ENCODE peak calls at places on chromosomes 11 and 22, in eight cellular contexts. One of them, this sample, is unnamed.

GRCh38 chr11:61163714-61164609 is 2.7 kb upstream of the VPS37C start:
- DNase-seq in caudate nucleus: no peak
- DNase-seq in T-helper 1 cell: no peak
- DNase-seq in brain microvascular endothelial cell: no peak
- DNase-seq in astrocyte of the spinal cord: no peak
- DNase-seq in DMS 273 treated with DMSO at 0.1 percent for 48 hours: no peak
- DNase-seq in heart left ventricle: no peak
- DNase-seq in body of pancreas: no peak
- DNase-seq in this sample: no peak

GRCh38 chr11:45901646-45902045 is 5.4 kb downstream of the FREY1 start:
- DNase-seq in heart left ventricle: no peak
- DNase-seq in DMS 273 treated with DMSO at 0.1 percent for 48 hours: no peak
- DNase-seq in astrocyte of the spinal cord: no peak
- DNase-seq in body of pancreas: no peak
- DNase-seq in T-helper 1 cell: no peak
- DNase-seq in brain microvascular endothelial cell: no peak
- DNase-seq in caudate nucleus: peak
- DNase-seq in this sample: no peak

GRCh38 chr11:3160252-3161031 is 4.7 kb downstream of the OSBPL5 start:
- DNase-seq in caudate nucleus: peak
- DNase-seq in astrocyte of the spinal cord: peak
- DNase-seq in body of pancreas: peak
- DNase-seq in T-helper 1 cell: no peak
- DNase-seq in DMS 273 treated with DMSO at 0.1 percent for 48 hours: no peak
- DNase-seq in brain microvascular endothelial cell: peak
- DNase-seq in heart left ventricle: peak
- DNase-seq in this sample: peak

GRCh38 chr11:2524446-2525165 is 79.8 kb downstream of the KCNQ1 start:
- DNase-seq in DMS 273 treated with DMSO at 0.1 percent for 48 hours: no peak
- DNase-seq in T-helper 1 cell: no peak
- DNase-seq in body of pancreas: peak
- DNase-seq in brain microvascular endothelial cell: no peak
- DNase-seq in astrocyte of the spinal cord: no peak
- DNase-seq in caudate nucleus: no peak
- DNase-seq in heart left ventricle: peak
- DNase-seq in this sample: no peak

GRCh38 chr11:94650756-94651155 is 83.6 kb downstream of the PIWIL4 start:
- DNase-seq in T-helper 1 cell: no peak
- DNase-seq in DMS 273 treated with DMSO at 0.1 percent for 48 hours: no peak
- DNase-seq in body of pancreas: peak
- DNase-seq in astrocyte of the spinal cord: peak
- DNase-seq in brain microvascular endothelial cell: peak
- DNase-seq in heart left ventricle: peak
- DNase-seq in caudate nucleus: peak
- DNase-seq in this sample: no peak

GRCh38 chr22:44202261-44202789 is 21.6 kb downstream of the PARVG start:
- DNase-seq in DMS 273 treated with DMSO at 0.1 percent for 48 hours: no peak
- DNase-seq in heart left ventricle: no peak
- DNase-seq in brain microvascular endothelial cell: peak
- DNase-seq in T-helper 1 cell: no peak
- DNase-seq in astrocyte of the spinal cord: peak
- DNase-seq in caudate nucleus: no peak
- DNase-seq in body of pancreas: no peak
- DNase-seq in this sample: no peak

GRCh38 chr11:27013741-27014415 is 20.0 kb downstream of the FIBIN start:
- DNase-seq in caudate nucleus: no peak
- DNase-seq in heart left ventricle: no peak
- DNase-seq in T-helper 1 cell: no peak
- DNase-seq in astrocyte of the spinal cord: peak
- DNase-seq in body of pancreas: no peak
- DNase-seq in brain microvascular endothelial cell: peak
- DNase-seq in DMS 273 treated with DMSO at 0.1 percent for 48 hours: no peak
- DNase-seq in this sample: no peak

GRCh38 chr22:29300467-29300806 is 6.0 kb upstream of the GAS2L1 start:
- DNase-seq in DMS 273 treated with DMSO at 0.1 percent for 48 hours: no peak
- DNase-seq in astrocyte of the spinal cord: no peak
- DNase-seq in heart left ventricle: no peak
- DNase-seq in caudate nucleus: no peak
- DNase-seq in body of pancreas: no peak
- DNase-seq in T-helper 1 cell: no peak
- DNase-seq in brain microvascular endothelial cell: no peak
- DNase-seq in this sample: no peak

GRCh38 chr11:64419818-64420485 is 61.0 kb downstream of the RPS6KA4 start:
- DNase-seq in T-helper 1 cell: no peak
- DNase-seq in caudate nucleus: no peak
- DNase-seq in heart left ventricle: no peak
- DNase-seq in DMS 273 treated with DMSO at 0.1 percent for 48 hours: no peak
- DNase-seq in astrocyte of the spinal cord: peak
- DNase-seq in brain microvascular endothelial cell: peak
- DNase-seq in body of pancreas: no peak
- DNase-seq in this sample: no peak

GRCh38 chr22:20107951-20108756 is 7.8 kb upstream of the RANBP1 start:
- DNase-seq in heart left ventricle: peak
- DNase-seq in caudate nucleus: no peak
- DNase-seq in body of pancreas: no peak
- DNase-seq in T-helper 1 cell: no peak
- DNase-seq in brain microvascular endothelial cell: no peak
- DNase-seq in astrocyte of the spinal cord: no peak
- DNase-seq in DMS 273 treated with DMSO at 0.1 percent for 48 hours: no peak
- DNase-seq in this sample: no peak

GRCh38 chr11:10451399-10452116 is 3.5 kb upstream of the AMPD3 start:
- DNase-seq in heart left ventricle: no peak
- DNase-seq in brain microvascular endothelial cell: no peak
- DNase-seq in DMS 273 treated with DMSO at 0.1 percent for 48 hours: peak
- DNase-seq in body of pancreas: no peak
- DNase-seq in astrocyte of the spinal cord: no peak
- DNase-seq in caudate nucleus: no peak
- DNase-seq in T-helper 1 cell: no peak
- DNase-seq in this sample: no peak

GRCh38 chr11:15945726-15946125 is 410.6 kb downstream of the SOX6 start:
- DNase-seq in astrocyte of the spinal cord: no peak
- DNase-seq in T-helper 1 cell: no peak
- DNase-seq in caudate nucleus: no peak
- DNase-seq in body of pancreas: no peak
- DNase-seq in DMS 273 treated with DMSO at 0.1 percent for 48 hours: no peak
- DNase-seq in heart left ventricle: no peak
- DNase-seq in brain microvascular endothelial cell: no peak
- DNase-seq in this sample: no peak

GRCh38 chr11:117392979-117393378 is 65.3 kb downstream of the CEP164 start:
- DNase-seq in T-helper 1 cell: no peak
- DNase-seq in DMS 273 treated with DMSO at 0.1 percent for 48 hours: no peak
- DNase-seq in caudate nucleus: no peak
- DNase-seq in brain microvascular endothelial cell: no peak
- DNase-seq in body of pancreas: no peak
- DNase-seq in astrocyte of the spinal cord: no peak
- DNase-seq in heart left ventricle: no peak
- DNase-seq in this sample: no peak

GRCh38 chr22:37448521-37449150 is 21.4 kb upstream of the ELFN2 start:
- DNase-seq in body of pancreas: no peak
- DNase-seq in heart left ventricle: no peak
- DNase-seq in DMS 273 treated with DMSO at 0.1 percent for 48 hours: no peak
- DNase-seq in astrocyte of the spinal cord: no peak
- DNase-seq in caudate nucleus: no peak
- DNase-seq in T-helper 1 cell: no peak
- DNase-seq in brain microvascular endothelial cell: no peak
- DNase-seq in this sample: no peak

GRCh38 chr22:31616315-31616980 is 45.6 kb downstream of the PISD start:
- DNase-seq in T-helper 1 cell: no peak
- DNase-seq in astrocyte of the spinal cord: no peak
- DNase-seq in caudate nucleus: no peak
- DNase-seq in heart left ventricle: peak
- DNase-seq in body of pancreas: no peak
- DNase-seq in DMS 273 treated with DMSO at 0.1 percent for 48 hours: no peak
- DNase-seq in brain microvascular endothelial cell: no peak
- DNase-seq in this sample: no peak

GRCh38 chr11:10885703-10886363 is 28.0 kb upstream of the ZBED5 start:
- DNase-seq in caudate nucleus: no peak
- DNase-seq in heart left ventricle: no peak
- DNase-seq in astrocyte of the spinal cord: peak
- DNase-seq in body of pancreas: no peak
- DNase-seq in brain microvascular endothelial cell: peak
- DNase-seq in T-helper 1 cell: no peak
- DNase-seq in DMS 273 treated with DMSO at 0.1 percent for 48 hours: no peak
- DNase-seq in this sample: no peak

GRCh38 chr22:50676211-50676636 is 3.6 kb downstream of the SHANK3 start:
- DNase-seq in DMS 273 treated with DMSO at 0.1 percent for 48 hours: no peak
- DNase-seq in body of pancreas: no peak
- DNase-seq in heart left ventricle: no peak
- DNase-seq in caudate nucleus: no peak
- DNase-seq in astrocyte of the spinal cord: no peak
- DNase-seq in brain microvascular endothelial cell: no peak
- DNase-seq in T-helper 1 cell: no peak
- DNase-seq in this sample: no peak

GRCh38 chr11:89660234-89660633 is 49.9 kb upstream of the TRIM77 start:
- DNase-seq in astrocyte of the spinal cord: no peak
- DNase-seq in heart left ventricle: no peak
- DNase-seq in DMS 273 treated with DMSO at 0.1 percent for 48 hours: no peak
- DNase-seq in T-helper 1 cell: no peak
- DNase-seq in caudate nucleus: no peak
- DNase-seq in body of pancreas: no peak
- DNase-seq in brain microvascular endothelial cell: no peak
- DNase-seq in this sample: no peak

GRCh38 chr11:83819936-83820549 is 533.9 kb upstream of the CCDC90B start:
- DNase-seq in astrocyte of the spinal cord: peak
- DNase-seq in T-helper 1 cell: no peak
- DNase-seq in body of pancreas: peak
- DNase-seq in heart left ventricle: no peak
- DNase-seq in DMS 273 treated with DMSO at 0.1 percent for 48 hours: no peak
- DNase-seq in caudate nucleus: no peak
- DNase-seq in brain microvascular endothelial cell: peak
- DNase-seq in this sample: peak

GRCh38 chr11:132874638-132875037 is 657.7 kb downstream of the OPCML start:
- DNase-seq in caudate nucleus: no peak
- DNase-seq in heart left ventricle: no peak
- DNase-seq in T-helper 1 cell: no peak
- DNase-seq in brain microvascular endothelial cell: peak
- DNase-seq in astrocyte of the spinal cord: peak
- DNase-seq in DMS 273 treated with DMSO at 0.1 percent for 48 hours: no peak
- DNase-seq in body of pancreas: no peak
- DNase-seq in this sample: no peak

GRCh38 chr11:102345923-102346322 is 1.1 kb upstream of the BIRC2 start:
- DNase-seq in body of pancreas: no peak
- DNase-seq in heart left ventricle: no peak
- DNase-seq in DMS 273 treated with DMSO at 0.1 percent for 48 hours: no peak
- DNase-seq in brain microvascular endothelial cell: peak
- DNase-seq in caudate nucleus: no peak
- DNase-seq in T-helper 1 cell: no peak
- DNase-seq in astrocyte of the spinal cord: peak
- DNase-seq in this sample: peak

GRCh38 chr11:117822522-117823033 is 2.0 kb downstream of the FXYD2 start:
- DNase-seq in DMS 273 treated with DMSO at 0.1 percent for 48 hours: no peak
- DNase-seq in brain microvascular endothelial cell: no peak
- DNase-seq in body of pancreas: peak
- DNase-seq in caudate nucleus: no peak
- DNase-seq in heart left ventricle: no peak
- DNase-seq in T-helper 1 cell: no peak
- DNase-seq in astrocyte of the spinal cord: no peak
- DNase-seq in this sample: no peak

GRCh38 chr11:71331631-71332030 is 79.3 kb upstream of the SHANK2 start:
- DNase-seq in DMS 273 treated with DMSO at 0.1 percent for 48 hours: no peak
- DNase-seq in astrocyte of the spinal cord: no peak
- DNase-seq in caudate nucleus: no peak
- DNase-seq in brain microvascular endothelial cell: no peak
- DNase-seq in heart left ventricle: no peak
- DNase-seq in T-helper 1 cell: no peak
- DNase-seq in body of pancreas: no peak
- DNase-seq in this sample: no peak

GRCh38 chr11:103091024-103091423 is 936 bp downstream of the DCUN1D5 start:
- DNase-seq in heart left ventricle: no peak
- DNase-seq in body of pancreas: no peak
- DNase-seq in astrocyte of the spinal cord: peak
- DNase-seq in caudate nucleus: no peak
- DNase-seq in T-helper 1 cell: no peak
- DNase-seq in DMS 273 treated with DMSO at 0.1 percent for 48 hours: peak
- DNase-seq in brain microvascular endothelial cell: no peak
- DNase-seq in this sample: no peak

GRCh38 chr11:196786-197731 is 4.2 kb downstream of the SCGB1C1 start:
- DNase-seq in brain microvascular endothelial cell: no peak
- DNase-seq in caudate nucleus: no peak
- DNase-seq in DMS 273 treated with DMSO at 0.1 percent for 48 hours: no peak
- DNase-seq in T-helper 1 cell: no peak
- DNase-seq in heart left ventricle: peak
- DNase-seq in body of pancreas: no peak
- DNase-seq in astrocyte of the spinal cord: no peak
- DNase-seq in this sample: no peak

GRCh38 chr22:45448431-45448830 is 34.9 kb downstream of the RIBC2 start:
- DNase-seq in caudate nucleus: no peak
- DNase-seq in DMS 273 treated with DMSO at 0.1 percent for 48 hours: no peak
- DNase-seq in astrocyte of the spinal cord: no peak
- DNase-seq in body of pancreas: no peak
- DNase-seq in heart left ventricle: peak
- DNase-seq in brain microvascular endothelial cell: no peak
- DNase-seq in T-helper 1 cell: no peak
- DNase-seq in this sample: no peak

GRCh38 chr22:48240935-48241230 is 1478.4 kb downstream of the TBC1D22A start:
- DNase-seq in astrocyte of the spinal cord: no peak
- DNase-seq in body of pancreas: no peak
- DNase-seq in caudate nucleus: no peak
- DNase-seq in brain microvascular endothelial cell: no peak
- DNase-seq in heart left ventricle: no peak
- DNase-seq in T-helper 1 cell: no peak
- DNase-seq in DMS 273 treated with DMSO at 0.1 percent for 48 hours: no peak
- DNase-seq in this sample: no peak

GRCh38 chr22:19892249-19892879 is 37.7 kb upstream of the GNB1L start:
- DNase-seq in DMS 273 treated with DMSO at 0.1 percent for 48 hours: no peak
- DNase-seq in T-helper 1 cell: peak
- DNase-seq in caudate nucleus: no peak
- DNase-seq in heart left ventricle: no peak
- DNase-seq in body of pancreas: no peak
- DNase-seq in astrocyte of the spinal cord: peak
- DNase-seq in brain microvascular endothelial cell: peak
- DNase-seq in this sample: no peak

GRCh38 chr11:63622318-63622717 is 8.1 kb upstream of the PLAAT3 start:
- DNase-seq in body of pancreas: peak
- DNase-seq in DMS 273 treated with DMSO at 0.1 percent for 48 hours: no peak
- DNase-seq in astrocyte of the spinal cord: no peak
- DNase-seq in T-helper 1 cell: no peak
- DNase-seq in heart left ventricle: no peak
- DNase-seq in brain microvascular endothelial cell: no peak
- DNase-seq in caudate nucleus: no peak
- DNase-seq in this sample: no peak

GRCh38 chr11:75949023-75949672 is 134.1 kb downstream of the UVRAG start:
- DNase-seq in astrocyte of the spinal cord: peak
- DNase-seq in heart left ventricle: no peak
- DNase-seq in brain microvascular endothelial cell: no peak
- DNase-seq in DMS 273 treated with DMSO at 0.1 percent for 48 hours: peak
- DNase-seq in body of pancreas: no peak
- DNase-seq in caudate nucleus: no peak
- DNase-seq in T-helper 1 cell: no peak
- DNase-seq in this sample: no peak

GRCh38 chr22:45265546-45265945 is 19.2 kb upstream of the UPK3A start:
- DNase-seq in astrocyte of the spinal cord: no peak
- DNase-seq in heart left ventricle: no peak
- DNase-seq in brain microvascular endothelial cell: no peak
- DNase-seq in T-helper 1 cell: no peak
- DNase-seq in body of pancreas: no peak
- DNase-seq in DMS 273 treated with DMSO at 0.1 percent for 48 hours: no peak
- DNase-seq in caudate nucleus: no peak
- DNase-seq in this sample: no peak

GRCh38 chr11:76856571-76856970 is 4.1 kb upstream of the ACER3 start:
- DNase-seq in body of pancreas: no peak
- DNase-seq in astrocyte of the spinal cord: no peak
- DNase-seq in DMS 273 treated with DMSO at 0.1 percent for 48 hours: no peak
- DNase-seq in T-helper 1 cell: no peak
- DNase-seq in heart left ventricle: no peak
- DNase-seq in brain microvascular endothelial cell: no peak
- DNase-seq in caudate nucleus: no peak
- DNase-seq in this sample: no peak

GRCh38 chr11:130652671-130653335 is 204.4 kb downstream of the ADAMTS15 start:
- DNase-seq in body of pancreas: peak
- DNase-seq in DMS 273 treated with DMSO at 0.1 percent for 48 hours: peak
- DNase-seq in heart left ventricle: no peak
- DNase-seq in T-helper 1 cell: no peak
- DNase-seq in astrocyte of the spinal cord: peak
- DNase-seq in caudate nucleus: no peak
- DNase-seq in brain microvascular endothelial cell: no peak
- DNase-seq in this sample: no peak

GRCh38 chr11:43989162-43989961 is 46.9 kb downstream of the C11orf96 start:
- DNase-seq in heart left ventricle: peak
- DNase-seq in DMS 273 treated with DMSO at 0.1 percent for 48 hours: peak
- DNase-seq in T-helper 1 cell: no peak
- DNase-seq in body of pancreas: peak
- DNase-seq in brain microvascular endothelial cell: no peak
- DNase-seq in astrocyte of the spinal cord: no peak
- DNase-seq in caudate nucleus: no peak
- DNase-seq in this sample: no peak